ENCODE peak calls at places on chromosomes 2 and 18, in ten cellular contexts. J is B cell; P is NCI-H1105 treated with DMSO at 0.1 percent for 48 hours; D is CD4-positive, alpha-beta memory T cell; K is WTC11; M is COR-L47; X is NCI-H2029; R is stimulated activated naive CD4-positive, alpha-beta T cell; Y is effector CD8-positive, alpha-beta T cell; V is MM.1S. C is an unnamed sample.

GRCh38 chr2:226756131-226756530 is 43.5 kb downstream of the IRS1 start:
- DNase-seq in J (no peak), P (no peak), D (no peak), K (no peak), M (no peak), X (no peak), R (no peak), Y (no peak), V (no peak), C (no peak)

GRCh38 chr18:21747268-21747667 is 6.7 kb downstream of the MIB1 start:
- DNase-seq in J (no peak), P (no peak), D (no peak), K (no peak), M (no peak), X (no peak), R (no peak), Y (no peak), V (no peak), C (no peak)

GRCh38 chr2:30559544-30559943 is 112.5 kb downstream of the LCLAT1 start:
- DNase-seq in J (no peak), P (no peak), D (no peak), K (no peak), M (no peak), X (no peak), R (no peak), Y (no peak), V (no peak), C (no peak)

GRCh38 chr18:59516356-59517155 is 157.5 kb upstream of the LMAN1 start:
- DNase-seq in J (no peak), P (no peak), D (no peak), K (no peak), M (peak), X (peak), R (no peak), Y (no peak), V (no peak), C (no peak)

GRCh38 chr2:51243892-51244570 is 212.1 kb upstream of the NRXN1 start:
- DNase-seq in J (no peak), P (no peak), D (no peak), K (no peak), M (no peak), X (no peak), R (no peak), Y (no peak), V (no peak), C (no peak)

GRCh38 chr2:83584674-83585073 is 874.4 kb downstream of the SUCLG1 start:
- DNase-seq in J (no peak), P (no peak), D (no peak), K (no peak), M (no peak), X (no peak), R (no peak), Y (no peak), V (no peak), C (no peak)

GRCh38 chr2:120400546-120400945 is 54.6 kb downstream of the INHBB start:
- DNase-seq in J (no peak), P (no peak), D (no peak), K (no peak), M (no peak), X (no peak), R (no peak), Y (no peak), V (no peak), C (no peak)

GRCh38 chr2:214808481-214808931 is 977 bp downstream of the BARD1 start:
- DNase-seq in J (no peak), P (peak), D (no peak), K (no peak), M (no peak), X (no peak), R (no peak), Y (no peak), V (no peak), C (no peak)

GRCh38 chr18:2564373-2564772 is 6.9 kb downstream of the METTL4 start:
- DNase-seq in J (no peak), P (no peak), D (no peak), K (no peak), M (no peak), X (no peak), R (no peak), Y (no peak), V (no peak), C (no peak)

GRCh38 chr2:78739282-78739681 is 286.2 kb upstream of the REG3G start:
- DNase-seq in J (no peak), P (no peak), D (no peak), K (no peak), M (no peak), X (no peak), R (no peak), Y (no peak), V (no peak), C (no peak)

GRCh38 chr2:7458066-7458465 is 540.9 kb downstream of the RNF144A start:
- DNase-seq in J (no peak), P (no peak), D (no peak), K (no peak), M (no peak), X (no peak), R (no peak), Y (no peak), V (no peak), C (no peak)

GRCh38 chr2:219274392-219274921 is 4.7 kb upstream of the DNAJB2 start:
- DNase-seq in J (no peak), P (no peak), D (no peak), K (no peak), M (no peak), X (no peak), R (no peak), Y (no peak), V (no peak), C (no peak)